ENCODE peak calls at places on chromosomes 16 and 17, in four cellular contexts. K is PC-3, A is ovary, N is upper lobe of right lung. P is an unnamed sample.
A peak's percentile ranks its signal among the peaks of the same experiment; 100 is the strongest.

GRCh38 chr17:69492410-69493071 is 78.0 kb downstream of the MAP2K6 start:
- DNase-seq in K (peak; percentile 92), A (no peak), N (no peak), P (no peak)

GRCh38 chr16:8920676-8921625 is 38.8 kb downstream of the LITAFD start:
- DNase-seq in N (no peak), A (no peak), K (no peak), P (no peak)

GRCh38 chr16:4538386-4539235 is at the start of gene CDIP1:
- DNase-seq in N (peak; percentile 99), A (peak; percentile 98), K (peak; percentile 86), P (peak; percentile 95)

GRCh38 chr17:81090361-81091133 is 55.6 kb downstream of the BAIAP2 start:
- DNase-seq in K (peak; percentile 8), A (no peak), N (peak; percentile 91), P (peak; percentile 79)

GRCh38 chr16:50774960-50775359 is 33.1 kb downstream of the CYLD start:
- DNase-seq in K (no peak), A (no peak), N (no peak), P (no peak)

GRCh38 chr17:73654241-73654640 is 10.0 kb upstream of the SDK2 start:
- DNase-seq in A (no peak), K (no peak), N (no peak), P (no peak)

GRCh38 chr16:18983565-18984424 is at the start of gene TMC7:
- DNase-seq in A (peak; percentile 42), K (peak; percentile 87), N (peak; percentile 94), P (peak; percentile 78)

GRCh38 chr16:962901-963814 is 7.6 kb downstream of the LMF1 start:
- DNase-seq in A (no peak), N (no peak), K (no peak), P (no peak)

GRCh38 chr17:71329310-71330098 is 791.3 kb upstream of the SOX9 start:
- DNase-seq in N (no peak), K (no peak), A (no peak), P (no peak)

GRCh38 chr16:27237229-27238015 is 31.1 kb downstream of the NSMCE1 start:
- DNase-seq in K (no peak), N (peak; percentile 68), A (no peak), P (no peak)

GRCh38 chr16:85064186-85064585 is 36.6 kb downstream of the KIAA0513 start:
- DNase-seq in N (no peak), K (no peak), A (no peak), P (no peak)

GRCh38 chr17:66655861-66656260 is 179.1 kb upstream of the CACNG5 start:
- DNase-seq in K (peak; percentile 23), N (no peak), A (no peak), P (no peak)

GRCh38 chr17:31128241-31128640 is 33.5 kb downstream of the NF1 start:
- DNase-seq in K (no peak), N (no peak), A (no peak), P (no peak)

GRCh38 chr16:56728027-56728426 is 1.9 kb upstream of the NUP93 start:
- DNase-seq in A (no peak), K (no peak), N (no peak), P (no peak)

GRCh38 chr17:31608659-31609254 is 217.3 kb downstream of the RAB11FIP4 start:
- DNase-seq in K (peak; percentile 20), N (no peak), A (no peak), P (no peak)

GRCh38 chr16:72938426-72939164 is 109.3 kb downstream of the ZFHX3 start:
- DNase-seq in N (no peak), K (peak; percentile 67), A (peak; percentile 84), P (peak; percentile 98)

GRCh38 chr17:20066253-20066652 is 57.1 kb downstream of the SPECC1 start:
- DNase-seq in A (peak; percentile 81), N (no peak), K (peak; percentile 99), P (peak; percentile 57)

GRCh38 chr17:79549111-79549915 is 61.5 kb downstream of the RBFOX3 start:
- DNase-seq in A (no peak), N (peak; percentile 40), K (no peak), P (no peak)

GRCh38 chr17:82961366-82962162 is 117.8 kb upstream of the METRNL start:
- DNase-seq in K (no peak), A (peak; percentile 14), N (peak; percentile 60), P (no peak)

GRCh38 chr16:29860218-29860617 is 2.8 kb downstream of the CDIPT start:
- DNase-seq in A (no peak), N (no peak), K (no peak), P (no peak)

GRCh38 chr16:29858974-29859373 is 4.1 kb downstream of the CDIPT start:
- DNase-seq in K (no peak), N (no peak), A (no peak), P (no peak)

GRCh38 chr16:29858149-29858899 is 4.7 kb downstream of the CDIPT start:
- DNase-seq in K (no peak), N (no peak), A (no peak), P (no peak)

GRCh38 chr16:29854520-29855100 is 8.4 kb downstream of the CDIPT start:
- DNase-seq in K (no peak), N (no peak), A (no peak), P (no peak)

DNA sequence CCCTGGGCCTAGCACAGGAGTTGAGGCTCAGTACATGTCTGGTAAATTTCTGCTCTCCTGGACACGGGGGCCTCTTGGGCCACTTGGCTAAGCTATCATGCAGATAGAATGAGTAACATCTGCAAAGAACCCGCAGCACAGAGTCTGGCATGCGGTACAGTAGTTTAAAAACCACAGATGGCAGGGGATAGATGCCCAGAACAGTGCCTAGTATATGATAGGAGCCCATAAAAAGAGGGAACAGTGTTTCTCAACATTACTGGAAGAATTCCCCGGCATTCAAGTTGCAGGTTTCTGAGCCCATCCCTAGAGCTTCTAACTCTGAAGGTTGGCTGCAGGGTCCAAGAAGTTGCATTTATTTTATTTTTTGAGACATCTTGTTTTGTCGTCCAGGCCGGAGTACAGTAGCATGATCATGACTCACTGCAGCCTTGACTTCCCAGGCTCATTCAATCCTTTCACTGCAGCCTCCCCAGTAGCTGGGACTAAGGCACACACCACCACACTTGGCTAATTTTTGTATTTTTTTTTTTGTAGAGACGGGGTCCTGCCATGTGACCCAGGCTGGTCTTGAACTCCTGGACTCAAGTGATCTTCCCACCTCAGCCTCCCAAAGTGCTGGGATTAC is 5.8 kb downstream of the CDIPT start:
- DNase-seq in K (no peak), A (no peak), N (no peak), P (no peak)
- H3K27ac ChIP-seq in K (no peak overlapping the region), A (no peak overlapping the region), N (no peak overlapping the region), P (peak overlapping the region; percentile 0)

DNA sequence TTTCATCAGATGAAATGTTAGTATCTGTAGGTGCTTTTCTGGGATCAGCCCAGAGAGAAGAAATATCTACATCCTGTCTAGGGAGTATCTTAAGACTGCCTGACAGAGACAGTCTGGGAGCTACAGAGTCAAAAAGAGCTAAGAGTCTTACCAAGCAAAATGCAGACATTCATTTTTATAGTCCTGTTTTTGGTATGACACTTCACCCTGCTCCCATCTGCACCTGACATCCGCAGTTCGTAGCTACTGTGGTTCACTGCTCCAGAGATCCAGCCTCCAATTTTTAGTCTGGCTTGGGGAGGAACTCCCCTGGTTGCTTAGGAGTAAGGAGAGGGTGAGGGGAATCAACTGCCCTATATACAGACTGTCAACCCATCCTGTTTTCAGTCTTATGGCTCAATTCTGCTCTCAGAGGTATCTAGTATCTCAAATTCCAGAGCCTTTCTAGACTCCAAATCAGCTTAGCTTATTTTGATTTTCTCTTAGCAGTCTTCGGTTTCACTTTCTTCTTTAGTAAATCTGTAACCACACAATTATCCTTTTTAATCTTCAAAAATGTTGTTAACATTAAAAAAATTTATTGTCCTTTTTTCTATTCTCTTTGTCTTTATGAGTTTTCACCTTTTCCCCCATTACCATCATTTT is 97.8 kb downstream of the TMEM100 start:
- DNase-seq in A (no peak), N (no peak), K (no peak), P (no peak)
- H3K9me3 ChIP-seq in A (no peaks in the 10 kb centered on the region), N (no peaks in the 10 kb centered on the region), K (no peaks in the 10 kb centered on the region), P (no peaks in the 10 kb centered on the region)

GRCh38 chr16:55506083-55506482 is 2.8 kb upstream of the LPCAT2 start:
- DNase-seq in A (no peak), N (no peak), K (no peak), P (no peak)

GRCh38 chr16:55505333-55506015 is 3.4 kb upstream of the LPCAT2 start:
- DNase-seq in A (no peak), K (no peak), N (no peak), P (no peak)

GRCh38 chr16:55501549-55502322 is 7.1 kb upstream of the LPCAT2 start:
- DNase-seq in K (peak; percentile 53), N (no peak), A (no peak), P (peak; percentile 23)

GRCh38 chr16:55502801-55503366 is 6.0 kb upstream of the LPCAT2 start:
- DNase-seq in K (peak; percentile 57), N (peak; percentile 84), A (peak; percentile 97), P (peak; percentile 82)

GRCh38 chr16:55503726-55504553 is 4.9 kb upstream of the LPCAT2 start:
- DNase-seq in A (no peak), K (no peak), N (no peak), P (peak; percentile 17)
- H3K27ac ChIP-seq in A (no peak overlapping the region), K (no peak overlapping the region), N (no peak overlapping the region), P (no peak overlapping the region)

GRCh38 chr17:5396612-5397011 is 22.9 kb downstream of the NUP88 start:
- DNase-seq in K (no peak), N (no peak), A (no peak), P (no peak)

DNA sequence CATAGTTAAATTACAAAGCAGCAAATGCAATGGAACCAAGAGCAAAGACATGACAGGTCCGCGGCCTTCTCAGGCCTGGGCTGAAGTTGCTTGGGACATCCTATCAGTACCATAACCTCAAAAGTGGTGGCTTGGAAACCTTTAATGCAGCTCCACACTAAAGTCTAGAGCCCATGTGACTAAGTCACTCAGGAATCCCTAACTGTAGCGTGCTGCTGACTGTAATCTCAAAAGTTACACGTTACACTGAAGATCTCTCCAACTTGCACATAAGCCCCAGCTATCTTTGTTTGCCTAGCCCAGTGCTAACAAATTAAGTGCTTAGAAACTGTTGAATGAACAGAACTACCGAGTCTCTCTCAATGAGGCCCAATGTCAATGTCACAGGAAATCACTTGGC is 27.8 kb downstream of the NUP88 start:
- DNase-seq in K (no peak), A (no peak), N (no peak), P (no peak)
- H3K9me3 ChIP-seq in K (no peaks in the 10 kb centered on the region), A (no peaks in the 10 kb centered on the region), N (no peaks in the 10 kb centered on the region), P (no peaks in the 10 kb centered on the region)

GRCh38 chr16:17770104-17770503 is 299.3 kb upstream of the XYLT1 start:
- DNase-seq in A (no peak), K (no peak), N (no peak), P (no peak)

GRCh38 chr16:17776888-17777287 is 306.1 kb upstream of the XYLT1 start:
- DNase-seq in N (no peak), A (no peak), K (no peak), P (no peak)

GRCh38 chr16:17775061-17775460 is 304.3 kb upstream of the XYLT1 start:
- DNase-seq in K (no peak), A (no peak), N (no peak), P (no peak)

GRCh38 chr16:17776465-17776864 is 305.7 kb upstream of the XYLT1 start:
- DNase-seq in N (no peak), A (no peak), K (no peak), P (no peak)

DNA sequence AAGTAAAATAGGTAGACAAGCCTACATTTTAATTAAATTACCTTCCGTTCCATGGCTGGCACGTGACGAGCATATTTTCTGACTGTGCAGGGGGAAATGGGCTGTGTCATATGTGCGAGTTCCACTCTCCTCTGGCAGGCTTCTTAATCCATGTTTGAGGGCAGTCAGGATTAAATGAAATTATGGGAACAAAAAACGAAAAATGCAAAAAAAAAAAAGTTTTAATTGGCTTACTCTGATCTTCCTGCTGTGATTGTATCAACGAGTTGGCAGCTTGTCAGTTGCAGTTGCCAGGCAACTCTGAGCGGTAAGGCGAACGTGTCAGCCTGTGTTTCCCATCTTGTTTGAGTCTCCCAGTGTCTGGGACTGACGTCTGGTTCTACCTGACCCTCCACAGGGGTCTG is 302.9 kb upstream of the XYLT1 start:
- DNase-seq in N (no peak), A (no peak), K (no peak), P (no peak)
- H3K27ac ChIP-seq in N (no peak overlapping the region), A (no peak overlapping the region), K (no peak overlapping the region), P (no peak overlapping the region)

GRCh38 chr16:68553186-68553585 is 14.1 kb downstream of the ZFP90 start:
- DNase-seq in K (no peak), N (no peak), A (no peak), P (no peak)
- H3K9me3 ChIP-seq in K (peaks cover 3% of the 10 kb centered on the region), N (peaks cover 75% of the 10 kb centered on the region), A (peaks cover 38% of the 10 kb centered on the region), P (peaks cover 74% of the 10 kb centered on the region)

P was measured in tibial artery.